ENCODE peak calls at places on chromosomes 11 and 22, in nine cellular contexts. T, C, M, S, I, K, A, L and Y are unnamed samples.

GRCh38 chr11:100719809-100720221 is 32.7 kb downstream of the ARHGAP42 start:
- DNase-seq in T (no peak), C (no peak), M (peak), S (no peak), I (no peak), K (no peak), A (peak), L (no peak), Y (peak)

GRCh38 chr11:34655335-34656008 is 34.6 kb downstream of the EHF start:
- DNase-seq in T (no peak), C (no peak), M (no peak), S (peak), I (no peak), K (no peak), A (peak), L (no peak), Y (no peak)

GRCh38 chr11:111693224-111693937 is 72.8 kb downstream of the PPP2R1B start:
- DNase-seq in T (no peak), C (no peak), M (no peak), S (no peak), I (no peak), K (no peak), A (no peak), L (no peak), Y (no peak)

GRCh38 chr11:134261626-134262488 is 8.5 kb downstream of the ACAD8 start:
- DNase-seq in T (peak), C (no peak), M (peak), S (no peak), I (no peak), K (no peak), A (no peak), L (no peak), Y (peak)

GRCh38 chr11:111120691-111121090 is 124.8 kb upstream of the POU2AF2 start:
- DNase-seq in T (no peak), C (no peak), M (no peak), S (no peak), I (no peak), K (no peak), A (no peak), L (no peak), Y (no peak)

GRCh38 chr22:43448048-43448447 is 36.2 kb downstream of the MPPED1 start:
- DNase-seq in T (no peak), C (no peak), M (no peak), S (no peak), I (no peak), K (no peak), A (no peak), L (no peak), Y (no peak)

GRCh38 chr22:39244496-39245129 is at the start of gene PDGFB:
- DNase-seq in T (no peak), C (no peak), M (peak), S (no peak), I (no peak), K (no peak), A (no peak), L (no peak), Y (no peak)

GRCh38 chr11:102384419-102385052 is 37.5 kb downstream of the BIRC2 start:
- DNase-seq in T (no peak), C (no peak), M (no peak), S (no peak), I (no peak), K (no peak), A (no peak), L (no peak), Y (no peak)

GRCh38 chr22:24499706-24500105 is 4.6 kb downstream of the UPB1 start:
- DNase-seq in T (no peak), C (no peak), M (no peak), S (no peak), I (no peak), K (no peak), A (no peak), L (no peak), Y (no peak)

GRCh38 chr11:35354644-35355043 is 64.7 kb downstream of the SLC1A2 start:
- DNase-seq in T (no peak), C (no peak), M (no peak), S (no peak), I (no peak), K (no peak), A (no peak), L (no peak), Y (no peak)

GRCh38 chr11:118226781-118227180 is 2.0 kb upstream of the JAML start:
- DNase-seq in T (no peak), C (no peak), M (no peak), S (no peak), I (no peak), K (no peak), A (no peak), L (no peak), Y (no peak)

GRCh38 chr11:128379587-128380279 is 207.6 kb downstream of the ETS1 start:
- DNase-seq in T (no peak), C (no peak), M (no peak), S (no peak), I (peak), K (no peak), A (no peak), L (no peak), Y (no peak)

GRCh38 chr11:130088217-130088616 is 18.5 kb downstream of the APLP2 start:
- DNase-seq in T (no peak), C (no peak), M (no peak), S (no peak), I (no peak), K (no peak), A (no peak), L (no peak), Y (no peak)

GRCh38 chr11:33461319-33461718 is 204.1 kb downstream of the HIPK3 start:
- DNase-seq in T (no peak), C (no peak), M (no peak), S (no peak), I (no peak), K (no peak), A (no peak), L (no peak), Y (no peak)

GRCh38 chr11:118088531-118088930 is 1.8 kb upstream of the SMIM35 start:
- DNase-seq in T (no peak), C (no peak), M (peak), S (no peak), I (no peak), K (no peak), A (no peak), L (no peak), Y (no peak)